ENCODE peak calls at places on chromosomes 11 and 22, in five cellular contexts. One of them, this sample, is unnamed.

GRCh38 chr11:12542186-12542935 is 131.9 kb upstream of the TEAD1 start:
- DNase-seq in K562: no peak
- DNase-seq in GM12878: no peak
- DNase-seq in H1: peak; percentile 39
- DNase-seq in HepG2: no peak
- DNase-seq in this sample: no peak

GRCh38 chr11:36581536-36581935 is 12.8 kb upstream of the IFTAP start:
- DNase-seq in H1: no peak
- DNase-seq in GM12878: no peak
- DNase-seq in K562: no peak
- DNase-seq in HepG2: no peak
- DNase-seq in this sample: no peak

GRCh38 chr11:10375280-10376048 is 70.6 kb downstream of the ADM start:
- DNase-seq in H1: peak; percentile 22
- DNase-seq in HepG2: no peak
- DNase-seq in K562: no peak
- DNase-seq in GM12878: no peak
- DNase-seq in this sample: no peak

GRCh38 chr11:10265936-10266335 is 28.1 kb downstream of the SBF2 start:
- DNase-seq in H1: no peak
- DNase-seq in GM12878: no peak
- DNase-seq in K562: no peak
- DNase-seq in HepG2: no peak
- DNase-seq in this sample: no peak

GRCh38 chr22:27801616-27802388 is at the start of gene MN1:
- DNase-seq in K562: no peak
- DNase-seq in H1: peak; percentile 87
- DNase-seq in HepG2: no peak
- DNase-seq in GM12878: no peak
- DNase-seq in this sample: peak; percentile 65

GRCh38 chr22:22914726-22915669 is 27.4 kb downstream of the IGLL5 start:
- DNase-seq in H1: no peak
- DNase-seq in GM12878: no peak
- DNase-seq in K562: no peak
- DNase-seq in HepG2: no peak
- DNase-seq in this sample: no peak

GRCh38 chr11:72113170-72113808 is 794 bp upstream of the ANAPC15 start:
- DNase-seq in H1: no peak
- DNase-seq in HepG2: no peak
- DNase-seq in K562: no peak
- DNase-seq in GM12878: no peak
- DNase-seq in this sample: no peak

GRCh38 chr11:92141725-92142124 is 82.9 kb upstream of the FAT3 start:
- DNase-seq in HepG2: no peak
- DNase-seq in K562: no peak
- DNase-seq in GM12878: no peak
- DNase-seq in H1: no peak
- DNase-seq in this sample: no peak

GRCh38 chr11:78192223-78192719 is 3.6 kb downstream of the USP35 start:
- DNase-seq in GM12878: no peak
- DNase-seq in K562: peak; percentile 68
- DNase-seq in H1: no peak
- DNase-seq in HepG2: no peak
- DNase-seq in this sample: no peak

GRCh38 chr11:83349371-83349770 is 63.2 kb upstream of the CCDC90B start:
- DNase-seq in K562: no peak
- DNase-seq in HepG2: no peak
- DNase-seq in H1: no peak
- DNase-seq in GM12878: no peak
- DNase-seq in this sample: no peak

GRCh38 chr11:66739983-66740382 is 11.0 kb upstream of the SPTBN2 start:
- DNase-seq in HepG2: no peak
- DNase-seq in GM12878: no peak
- DNase-seq in K562: no peak
- DNase-seq in H1: no peak
- DNase-seq in this sample: no peak

DNA sequence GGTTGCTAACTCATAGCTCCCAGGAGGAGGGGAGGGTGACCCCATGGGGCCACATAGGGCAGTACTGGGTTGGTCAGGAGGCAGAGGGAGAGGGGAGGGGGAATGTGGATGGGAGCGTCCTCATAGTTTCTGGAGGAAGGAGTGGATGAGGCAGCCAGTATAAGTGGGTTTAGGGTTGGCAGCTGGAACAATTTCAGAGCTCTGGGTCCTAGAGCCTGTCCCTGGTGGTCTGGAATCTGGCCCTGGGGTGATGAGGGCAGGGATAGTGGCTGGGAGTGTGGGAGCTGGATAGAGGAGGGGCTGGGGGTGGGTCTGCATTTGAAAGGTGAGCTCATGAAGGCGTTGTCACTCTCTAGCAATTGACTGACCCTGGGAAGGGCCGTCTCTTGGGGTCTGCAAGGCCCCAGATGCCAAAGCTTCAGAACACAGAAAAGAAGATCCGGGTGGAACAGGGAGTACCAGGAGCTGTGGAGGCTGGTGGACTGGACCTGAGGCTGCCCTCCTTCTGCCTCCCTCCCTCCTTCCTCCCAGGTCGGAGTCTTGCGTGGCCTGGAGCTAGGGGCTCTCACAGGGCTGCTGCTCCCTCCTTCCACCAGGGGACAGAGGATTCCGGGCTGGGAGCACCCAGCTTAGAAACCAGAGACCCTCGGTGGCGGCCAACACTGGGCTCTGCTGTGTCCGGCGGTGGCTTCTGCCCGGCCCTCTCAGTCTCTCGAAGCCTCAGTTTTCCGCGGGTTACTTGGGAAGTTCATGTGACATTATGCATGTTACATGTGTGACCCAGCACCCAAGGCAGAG is 5.5 kb upstream of the MRGPRG start:
- DNase-seq in HepG2: no peak
- DNase-seq in GM12878: no peak
- DNase-seq in H1: peak; percentile 54
- DNase-seq in K562: no peak
- DNase-seq in this sample: no peak
- TF ChIP-seq HDAC2 in HepG2: no peak
- TF ChIP-seq HDAC2 in GM12878: no peak
- TF ChIP-seq HDAC2 in H1: no peak
- TF ChIP-seq HDAC2 in K562: no peak
- TF ChIP-seq HDAC2 in this sample: no peak

DNA sequence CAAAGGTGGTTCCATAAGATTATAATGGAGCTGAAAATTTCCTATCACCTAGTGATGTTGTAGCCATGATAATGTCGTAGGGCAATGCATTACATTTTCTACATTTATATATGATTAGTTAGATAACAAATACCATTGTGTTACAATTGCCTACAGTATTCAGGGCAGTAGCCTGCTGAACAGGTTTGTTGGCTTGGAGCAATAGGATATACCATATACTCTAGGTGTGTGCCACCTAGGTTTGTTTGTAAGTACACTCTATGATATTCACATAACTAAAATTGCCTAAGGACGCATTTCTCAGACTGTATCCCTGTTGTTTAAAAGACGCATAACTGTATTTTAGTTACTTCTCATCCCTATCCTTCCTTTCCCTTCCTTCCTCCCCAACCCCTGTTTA is 13.6 kb downstream of the PLEKHB1 start:
- DNase-seq in HepG2: no peak
- DNase-seq in H1: no peak
- DNase-seq in GM12878: no peak
- DNase-seq in K562: no peak
- DNase-seq in this sample: no peak
- TF ChIP-seq HDAC2 in HepG2: no peak
- TF ChIP-seq HDAC2 in H1: no peak
- TF ChIP-seq HDAC2 in GM12878: no peak
- TF ChIP-seq HDAC2 in K562: no peak
- TF ChIP-seq HDAC2 in this sample: no peak

GRCh38 chr11:196786-197731 is 4.2 kb downstream of the SCGB1C1 start:
- DNase-seq in K562: no peak
- DNase-seq in GM12878: no peak
- DNase-seq in H1: peak; percentile 33
- DNase-seq in HepG2: no peak
- DNase-seq in this sample: no peak
- TF ChIP-seq HDAC2 in K562: no peak
- TF ChIP-seq HDAC2 in GM12878: no peak
- TF ChIP-seq HDAC2 in H1: no peak
- TF ChIP-seq HDAC2 in HepG2: no peak
- TF ChIP-seq HDAC2 in this sample: no peak

GRCh38 chr11:5280582-5281102 is 10.9 kb upstream of the HBE1 start:
- DNase-seq in HepG2: peak; percentile 44
- DNase-seq in GM12878: peak; percentile 47
- DNase-seq in H1: no peak
- DNase-seq in K562: peak; percentile 100
- DNase-seq in this sample: peak; percentile 94
- TF ChIP-seq HDAC2 in HepG2: no peak
- TF ChIP-seq HDAC2 in GM12878: no peak
- TF ChIP-seq HDAC2 in H1: no peak
- TF ChIP-seq HDAC2 in K562: peak; percentile 97
- TF ChIP-seq HDAC2 in this sample: no peak

GRCh38 chr22:39208013-39208680 is 36.6 kb downstream of the PDGFB start:
- DNase-seq in H1: peak; percentile 48
- DNase-seq in GM12878: no peak
- DNase-seq in K562: no peak
- DNase-seq in HepG2: no peak
- DNase-seq in this sample: no peak

GRCh38 chr22:39212721-39213376 is 31.9 kb downstream of the PDGFB start:
- DNase-seq in K562: peak; percentile 68
- DNase-seq in HepG2: peak; percentile 52
- DNase-seq in H1: peak; percentile 52
- DNase-seq in GM12878: no peak
- DNase-seq in this sample: peak; percentile 69

GRCh38 chr22:39207141-39208012 is 37.4 kb downstream of the PDGFB start:
- DNase-seq in HepG2: no peak
- DNase-seq in H1: no peak
- DNase-seq in K562: no peak
- DNase-seq in GM12878: no peak
- DNase-seq in this sample: no peak

GRCh38 chr22:39206491-39206890 is 38.3 kb downstream of the PDGFB start:
- DNase-seq in GM12878: no peak
- DNase-seq in HepG2: no peak
- DNase-seq in K562: no peak
- DNase-seq in H1: no peak
- DNase-seq in this sample: no peak

DNA sequence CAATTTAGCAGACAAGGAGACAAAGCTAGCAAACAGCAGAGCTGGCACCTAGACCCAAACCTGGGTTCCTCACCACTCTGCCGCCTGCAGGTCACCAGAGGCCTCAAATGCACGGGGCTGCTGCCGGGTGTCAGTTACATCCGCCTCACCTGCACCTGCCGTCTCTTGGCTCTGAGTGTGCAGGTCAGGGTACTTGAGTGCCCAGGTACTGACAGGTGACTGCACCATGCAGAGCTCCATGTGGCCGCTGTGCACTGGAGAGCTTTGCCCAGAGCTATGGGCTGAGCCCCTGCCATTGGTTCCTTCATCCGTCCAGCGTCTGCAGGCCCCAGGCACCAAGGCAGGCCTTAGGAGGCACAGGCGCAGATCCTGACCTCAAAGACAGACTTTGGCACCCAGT is 35.0 kb downstream of the PDGFB start:
- DNase-seq in K562: no peak
- DNase-seq in GM12878: no peak
- DNase-seq in H1: peak; percentile 47
- DNase-seq in HepG2: no peak
- DNase-seq in this sample: no peak
- TF ChIP-seq HDAC2 in K562: no peak
- TF ChIP-seq HDAC2 in GM12878: no peak
- TF ChIP-seq HDAC2 in H1: no peak
- TF ChIP-seq HDAC2 in HepG2: no peak
- TF ChIP-seq HDAC2 in this sample: no peak

DNA sequence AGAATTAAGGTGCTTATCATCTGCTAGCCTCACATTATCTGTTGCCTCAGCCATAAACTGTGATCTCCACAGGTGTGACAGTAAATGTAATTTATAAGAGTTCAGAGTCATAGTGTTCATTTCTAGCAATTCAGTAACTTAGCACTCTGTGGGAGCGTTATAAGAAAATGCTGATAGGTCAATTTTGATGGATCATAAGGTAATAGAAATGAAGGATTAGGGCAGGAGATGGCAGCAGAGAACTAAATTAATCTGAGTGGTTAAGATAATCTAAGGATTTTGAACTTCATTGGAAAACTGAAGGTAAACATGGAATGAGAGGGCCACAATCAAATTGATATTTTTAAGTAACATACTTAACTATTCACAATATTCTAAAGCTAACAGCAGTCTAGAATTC is 26.5 kb upstream of the SLC22A9 start:
- DNase-seq in HepG2: no peak
- DNase-seq in H1: no peak
- DNase-seq in GM12878: no peak
- DNase-seq in K562: no peak
- DNase-seq in this sample: no peak
- TF ChIP-seq HDAC2 in HepG2: no peak
- TF ChIP-seq HDAC2 in H1: no peak
- TF ChIP-seq HDAC2 in GM12878: no peak
- TF ChIP-seq HDAC2 in K562: no peak
- TF ChIP-seq HDAC2 in this sample: no peak

DNA sequence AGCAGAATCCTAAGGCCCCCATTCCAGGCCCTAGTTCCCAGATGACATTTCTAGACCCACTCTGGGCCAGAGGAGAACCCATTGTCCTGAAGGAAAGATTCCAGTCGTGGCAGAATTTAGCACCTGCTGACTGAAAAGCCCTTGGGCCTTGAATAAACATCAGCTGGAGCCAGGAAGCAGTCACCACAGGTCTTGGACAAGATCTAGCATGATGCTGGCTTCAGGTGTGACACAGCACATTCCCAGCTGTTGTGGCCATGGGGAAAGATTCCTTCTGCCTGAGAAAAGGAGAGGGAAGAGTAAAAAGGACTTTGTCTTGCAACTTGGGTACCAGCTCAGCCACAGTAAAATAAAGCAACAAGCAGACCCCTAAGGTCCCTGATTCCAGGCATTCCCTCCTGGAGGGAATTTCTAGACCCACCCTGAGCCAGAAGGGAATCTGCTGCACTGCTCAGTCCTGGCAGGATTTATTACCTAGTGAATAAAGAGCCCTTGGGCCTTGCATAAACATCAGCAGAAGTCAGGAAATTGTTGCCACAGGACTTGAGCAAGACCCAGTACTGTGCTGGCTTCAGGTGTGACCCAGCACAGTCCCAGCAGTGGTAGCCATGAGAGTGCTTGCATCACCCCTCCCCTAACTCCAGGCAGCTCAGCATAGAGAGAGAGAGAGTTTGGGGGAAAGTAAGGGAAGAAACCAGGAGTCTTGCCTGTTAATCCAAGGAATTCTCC is 42.5 kb upstream of the PAMR1 start:
- DNase-seq in K562: no peak
- DNase-seq in H1: no peak
- DNase-seq in GM12878: no peak
- DNase-seq in HepG2: no peak
- DNase-seq in this sample: no peak
- TF ChIP-seq HDAC2 in K562: no peak
- TF ChIP-seq HDAC2 in H1: no peak
- TF ChIP-seq HDAC2 in GM12878: no peak
- TF ChIP-seq HDAC2 in HepG2: no peak
- TF ChIP-seq HDAC2 in this sample: no peak

GRCh38 chr11:21205205-21205604 is 535.8 kb downstream of the NELL1 start:
- DNase-seq in HepG2: no peak
- DNase-seq in GM12878: no peak
- DNase-seq in H1: peak; percentile 42
- DNase-seq in K562: no peak
- DNase-seq in this sample: no peak
- TF ChIP-seq HDAC2 in HepG2: no peak
- TF ChIP-seq HDAC2 in GM12878: no peak
- TF ChIP-seq HDAC2 in H1: no peak
- TF ChIP-seq HDAC2 in K562: no peak
- TF ChIP-seq HDAC2 in this sample: no peak

GRCh38 chr11:117823294-117823940 is 1.1 kb downstream of the FXYD2 start:
- DNase-seq in GM12878: no peak
- DNase-seq in K562: peak; percentile 21
- DNase-seq in H1: no peak
- DNase-seq in HepG2: no peak
- DNase-seq in this sample: peak; percentile 25
- TF ChIP-seq HDAC2 in GM12878: no peak
- TF ChIP-seq HDAC2 in K562: no peak
- TF ChIP-seq HDAC2 in H1: no peak
- TF ChIP-seq HDAC2 in HepG2: no peak
- TF ChIP-seq HDAC2 in this sample: no peak

This sample was measured in A549.